ENCODE peak calls at places on chromosomes 2 and 18, in six cellular contexts. B is astrocyte of the spinal cord; I is activated naive CD4-positive, alpha-beta T cell; F is dorsolateral prefrontal cortex; C is mucosa of descending colon; M is NCI-H748 treated with DMSO at 0.1 percent for 48 hours. G is an unnamed sample.

GRCh38 chr2:127078028-127078427 is 28.9 kb downstream of the BIN1 start:
- DNase-seq in B (no peak), I (no peak), F (no peak), C (no peak), M (no peak), G (no peak)

GRCh38 chr2:181948227-181948626 is 37.4 kb upstream of the PPP1R1C start:
- DNase-seq in B (no peak), I (no peak), F (no peak), C (no peak), M (no peak), G (no peak)

GRCh38 chr2:233544079-233544690 is 22.4 kb downstream of the USP40 start:
- DNase-seq in B (peak; percentile 12), I (no peak), F (no peak), C (peak; percentile 45), M (no peak), G (no peak)

GRCh38 chr18:23671564-23671963 is 8.9 kb upstream of the ANKRD29 start:
- DNase-seq in B (no peak), I (no peak), F (no peak), C (no peak), M (no peak), G (no peak)

GRCh38 chr2:136319227-136319626 is 201.3 kb upstream of the CXCR4 start:
- DNase-seq in B (no peak), I (no peak), F (no peak), C (no peak), M (no peak), G (no peak)

GRCh38 chr2:55097462-55098410 is 47.5 kb upstream of the RTN4 start:
- DNase-seq in B (no peak), I (no peak), F (no peak), C (no peak), M (no peak), G (no peak)

GRCh38 chr2:69400121-69400520 is 13.1 kb upstream of the GFPT1 start:
- DNase-seq in B (no peak), I (no peak), F (no peak), C (no peak), M (no peak), G (no peak)

GRCh38 chr2:229784791-229785190 is 70.4 kb upstream of the DNER start:
- DNase-seq in B (no peak), I (no peak), F (no peak), C (no peak), M (no peak), G (no peak)

GRCh38 chr2:43402452-43402937 is 176.1 kb upstream of the ZFP36L2 start:
- DNase-seq in B (no peak), I (no peak), F (peak; percentile 31), C (no peak), M (no peak), G (no peak)

GRCh38 chr18:2920027-2920426 is 73.2 kb downstream of the EMILIN2 start:
- DNase-seq in B (no peak), I (no peak), F (no peak), C (no peak), M (no peak), G (no peak)

GRCh38 chr2:227378371-227378782 is 729 bp downstream of the TM4SF20 start:
- DNase-seq in B (no peak), I (no peak), F (no peak), C (no peak), M (no peak), G (no peak)

GRCh38 chr2:47501374-47502200 is 98.6 kb downstream of the MSH2 start:
- DNase-seq in B (peak; percentile 65), I (no peak), F (no peak), C (no peak), M (no peak), G (no peak)

GRCh38 chr18:75638597-75639467 is 211.3 kb upstream of the SMIM21 start:
- DNase-seq in B (peak; percentile 71), I (no peak), F (peak; percentile 58), C (peak; percentile 6), M (peak; percentile 12), G (no peak)

GRCh38 chr18:79975985-79976680 is 11.7 kb downstream of the HSBP1L1 start:
- DNase-seq in B (no peak), I (no peak), F (no peak), C (peak; percentile 67), M (no peak), G (no peak)

GRCh38 chr18:31255953-31256352 is 62.0 kb upstream of the DSG1 start:
- DNase-seq in B (no peak), I (no peak), F (no peak), C (no peak), M (no peak), G (no peak)

GRCh38 chr2:27191107-27191829 is 20.6 kb upstream of the ATRAID start:
- DNase-seq in B (peak; percentile 57), I (no peak), F (peak; percentile 41), C (peak; percentile 70), M (peak; percentile 32), G (no peak)

GRCh38 chr2:178767099-178768060 is 39.8 kb downstream of the TTN start:
- DNase-seq in B (no peak), I (no peak), F (no peak), C (no peak), M (peak; percentile 73), G (no peak)

GRCh38 chr2:233061591-233062446 is 1.7 kb downstream of the INPP5D start:
- DNase-seq in B (peak; percentile 3), I (no peak), F (no peak), C (peak; percentile 58), M (no peak), G (no peak)

GRCh38 chr2:106561356-106561755 is 74.2 kb downstream of the CD8B2 start:
- DNase-seq in B (no peak), I (no peak), F (no peak), C (no peak), M (no peak), G (no peak)

GRCh38 chr2:85785027-85785822 is 31.4 kb downstream of the ATOH8 start:
- DNase-seq in B (peak; percentile 96), I (no peak), F (no peak), C (no peak), M (no peak), G (no peak)

GRCh38 chr2:141889788-141890187 is 241.0 kb downstream of the LRP1B start:
- DNase-seq in B (no peak), I (no peak), F (no peak), C (no peak), M (no peak), G (no peak)

GRCh38 chr18:54222922-54223567 is 1.4 kb downstream of the MBD2 start:
- DNase-seq in B (no peak), I (no peak), F (no peak), C (peak; percentile 30), M (peak; percentile 36), G (no peak)

GRCh38 chr2:96203130-96204028 is 5.2 kb downstream of the STARD7 start:
- DNase-seq in B (no peak), I (no peak), F (no peak), C (no peak), M (no peak), G (no peak)

GRCh38 chr2:219401621-219402020 is 13.9 kb upstream of the DNPEP start:
- DNase-seq in B (no peak), I (no peak), F (no peak), C (no peak), M (no peak), G (no peak)

GRCh38 chr2:95301876-95302641 is 4.9 kb downstream of the KCNIP3 start:
- DNase-seq in B (no peak), I (no peak), F (peak; percentile 65), C (no peak), M (no peak), G (no peak)

GRCh38 chr2:61887684-61888303 is 662 bp downstream of the CCT4 start:
- DNase-seq in B (peak; percentile 38), I (no peak), F (no peak), C (peak; percentile 37), M (no peak), G (no peak)

GRCh38 chr2:21131861-21132260 is 8.1 kb downstream of the TDRD15 start:
- DNase-seq in B (no peak), I (no peak), F (no peak), C (no peak), M (no peak), G (no peak)

G was measured in omental fat pad.